ENCODE peak calls at places on chromosomes 3 and 15, in six cellular contexts. M, I, L, T, U and P are unnamed samples.

GRCh38 chr3:156677536-156677935 is 3.1 kb downstream of the TIPARP start:
- DNase-seq in M (no peak), I (no peak), L (no peak), T (no peak), U (no peak), P (no peak)

GRCh38 chr15:60353245-60353940 is 44.4 kb downstream of the ANXA2 start:
- DNase-seq in M (no peak), I (no peak), L (no peak), T (no peak), U (no peak), P (no peak)

GRCh38 chr3:69085543-69086132 is 901 bp downstream of the ARL6IP5 start:
- DNase-seq in M (no peak), I (peak), L (peak), T (no peak), U (peak), P (peak)

GRCh38 chr15:27549796-27550195 is 549.3 kb downstream of the OCA2 start:
- DNase-seq in M (no peak), I (no peak), L (no peak), T (no peak), U (no peak), P (no peak)

GRCh38 chr3:25403890-25404460 is 24.1 kb upstream of the RARB start:
- DNase-seq in M (no peak), I (no peak), L (no peak), T (no peak), U (no peak), P (no peak)

GRCh38 chr15:75647370-75648155 is at the start of gene SNX33:
- DNase-seq in M (no peak), I (peak), L (peak), T (no peak), U (peak), P (peak)

GRCh38 chr3:41690766-41691563 is 270.9 kb downstream of the ULK4 start:
- DNase-seq in M (no peak), I (peak), L (no peak), T (no peak), U (no peak), P (no peak)

GRCh38 chr3:129224984-129225393 is 24.4 kb upstream of the COPG1 start:
- DNase-seq in M (no peak), I (peak), L (peak), T (no peak), U (peak), P (peak)

GRCh38 chr3:136772709-136773108 is 20.5 kb upstream of the STAG1 start:
- DNase-seq in M (no peak), I (no peak), L (no peak), T (no peak), U (no peak), P (peak)

GRCh38 chr3:49123687-49124086 is 3.1 kb upstream of the USP19 start:
- DNase-seq in M (no peak), I (no peak), L (no peak), T (no peak), U (no peak), P (no peak)

GRCh38 chr3:49122022-49122421 is 1.4 kb upstream of the USP19 start:
- DNase-seq in M (no peak), I (no peak), L (no peak), T (no peak), U (no peak), P (no peak)

GRCh38 chr3:49124203-49124602 is 3.6 kb upstream of the USP19 start:
- DNase-seq in M (no peak), I (no peak), L (no peak), T (no peak), U (no peak), P (no peak)

GRCh38 chr3:49122886-49123545 is 2.4 kb upstream of the USP19 start:
- DNase-seq in M (no peak), I (no peak), L (no peak), T (no peak), U (no peak), P (no peak)

DNA sequence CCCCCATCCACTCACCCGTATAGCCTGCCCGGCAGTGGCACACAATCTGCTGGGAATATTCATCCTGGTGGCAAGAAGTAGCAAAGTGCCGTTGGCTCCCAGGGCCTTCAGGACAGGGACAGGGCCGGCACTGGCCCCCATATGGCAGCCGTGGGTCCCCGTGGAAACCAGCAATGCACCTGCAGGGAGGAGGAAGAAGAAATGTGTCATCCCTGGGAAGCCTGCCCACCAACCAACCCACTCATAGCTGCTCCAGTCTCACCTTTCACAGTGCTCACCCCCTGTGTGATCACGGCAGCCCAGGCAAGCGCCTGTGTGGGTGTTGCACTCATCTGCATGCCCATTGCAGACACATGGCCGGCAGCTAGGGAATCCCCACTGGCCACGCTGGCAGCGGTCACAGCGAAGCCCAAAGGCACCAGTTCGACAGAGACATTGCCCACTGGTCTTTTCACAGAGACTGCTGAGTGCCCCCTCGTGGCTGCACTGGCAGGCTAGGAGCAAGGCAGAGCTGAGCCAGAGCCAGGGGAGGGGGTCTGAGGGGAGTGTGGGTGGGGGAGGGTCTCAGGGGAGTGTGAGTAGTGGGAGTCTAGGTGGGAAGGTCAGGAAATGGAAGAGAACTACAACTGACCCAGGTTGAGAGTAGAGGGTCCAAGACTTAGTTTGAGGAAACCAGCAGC is 4.5 kb upstream of the USP19 start:
- DNase-seq in M (no peak), I (no peak), L (no peak), T (no peak), U (no peak), P (no peak)
- TF ChIP-seq CTCF in M (no peak), I (no peak), L (no peak), T (no peak), U (no peak), P (no peak)

GRCh38 chr15:51183076-51183475 is 88.4 kb upstream of the TNFAIP8L3 start:
- DNase-seq in M (no peak), I (no peak), L (no peak), T (no peak), U (no peak), P (no peak)

GRCh38 chr15:51181905-51182304 is 87.2 kb upstream of the TNFAIP8L3 start:
- DNase-seq in M (no peak), I (no peak), L (no peak), T (no peak), U (no peak), P (no peak)

GRCh38 chr15:51180534-51180933 is 85.8 kb upstream of the TNFAIP8L3 start:
- DNase-seq in M (no peak), I (no peak), L (no peak), T (no peak), U (no peak), P (no peak)

GRCh38 chr15:51180009-51180408 is 85.3 kb upstream of the TNFAIP8L3 start:
- DNase-seq in M (no peak), I (no peak), L (no peak), T (no peak), U (no peak), P (no peak)

DNA sequence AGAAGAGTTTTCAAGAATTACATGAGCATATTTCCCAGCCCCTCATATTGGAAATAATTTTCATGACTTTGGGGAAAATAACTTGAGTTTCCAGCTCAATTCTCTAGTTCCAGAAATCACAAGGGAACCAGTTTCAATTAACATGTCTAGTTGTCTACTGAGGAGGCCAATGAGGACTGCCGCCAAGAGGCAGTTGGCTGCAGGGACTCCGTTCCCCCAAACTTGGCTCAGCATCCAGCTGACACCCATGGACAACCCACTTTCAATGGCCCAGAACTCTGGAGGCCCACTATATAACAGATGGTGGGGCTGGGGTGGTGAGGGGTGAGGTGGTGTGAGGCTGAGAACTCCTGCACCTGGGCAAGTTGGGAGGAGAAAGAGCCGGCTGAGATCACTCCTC is 86.5 kb upstream of the TNFAIP8L3 start:
- DNase-seq in M (no peak), I (no peak), L (no peak), T (no peak), U (no peak), P (no peak)
- H3K27ac ChIP-seq in M (no peak), I (no peak), L (no peak), T (no peak), U (no peak), P (no peak)

GRCh38 chr15:66851226-66852063 is 149.4 kb downstream of the SMAD6 start:
- DNase-seq in M (peak), I (peak), L (peak), T (peak), U (peak), P (peak)
- TF ChIP-seq CTCF in M (peak), I (peak), L (peak), T (peak), U (peak), P (peak)

DNA sequence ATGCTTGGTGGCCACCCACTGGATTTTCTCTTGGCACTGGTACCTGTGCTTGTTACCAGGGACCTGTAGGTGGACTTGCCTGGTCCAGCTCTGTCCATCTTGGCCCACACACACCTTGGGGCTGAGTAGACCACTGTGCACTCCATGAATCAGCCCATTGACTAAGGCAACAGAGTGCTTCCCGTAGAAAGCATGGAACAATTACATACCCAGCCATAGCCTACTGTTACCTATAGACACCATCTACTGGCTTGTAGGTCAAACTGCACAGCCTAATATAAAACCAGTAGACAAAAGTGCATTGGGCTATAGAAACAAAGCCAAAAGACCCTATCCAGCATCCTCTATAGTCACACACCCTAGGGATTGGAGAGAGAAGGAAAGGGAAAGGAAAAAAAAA is 378.9 kb downstream of the OTOL1 start:
- DNase-seq in M (no peak), I (no peak), L (no peak), T (no peak), U (no peak), P (no peak)
- H3K27ac ChIP-seq in M (no peak), I (no peak), L (no peak), T (no peak), U (no peak), P (no peak)

GRCh38 chr15:58501006-58501405 is 69.2 kb downstream of the LIPC start:
- DNase-seq in M (no peak), I (no peak), L (no peak), T (no peak), U (no peak), P (no peak)

GRCh38 chr15:58495836-58496501 is 64.2 kb downstream of the LIPC start:
- DNase-seq in M (no peak), I (no peak), L (no peak), T (no peak), U (no peak), P (no peak)

GRCh38 chr15:58497036-58497785 is 65.4 kb downstream of the LIPC start:
- DNase-seq in M (no peak), I (no peak), L (no peak), T (no peak), U (no peak), P (no peak)

GRCh38 chr15:58501636-58502178 is 69.9 kb downstream of the LIPC start:
- DNase-seq in M (no peak), I (no peak), L (no peak), T (no peak), U (no peak), P (no peak)

DNA sequence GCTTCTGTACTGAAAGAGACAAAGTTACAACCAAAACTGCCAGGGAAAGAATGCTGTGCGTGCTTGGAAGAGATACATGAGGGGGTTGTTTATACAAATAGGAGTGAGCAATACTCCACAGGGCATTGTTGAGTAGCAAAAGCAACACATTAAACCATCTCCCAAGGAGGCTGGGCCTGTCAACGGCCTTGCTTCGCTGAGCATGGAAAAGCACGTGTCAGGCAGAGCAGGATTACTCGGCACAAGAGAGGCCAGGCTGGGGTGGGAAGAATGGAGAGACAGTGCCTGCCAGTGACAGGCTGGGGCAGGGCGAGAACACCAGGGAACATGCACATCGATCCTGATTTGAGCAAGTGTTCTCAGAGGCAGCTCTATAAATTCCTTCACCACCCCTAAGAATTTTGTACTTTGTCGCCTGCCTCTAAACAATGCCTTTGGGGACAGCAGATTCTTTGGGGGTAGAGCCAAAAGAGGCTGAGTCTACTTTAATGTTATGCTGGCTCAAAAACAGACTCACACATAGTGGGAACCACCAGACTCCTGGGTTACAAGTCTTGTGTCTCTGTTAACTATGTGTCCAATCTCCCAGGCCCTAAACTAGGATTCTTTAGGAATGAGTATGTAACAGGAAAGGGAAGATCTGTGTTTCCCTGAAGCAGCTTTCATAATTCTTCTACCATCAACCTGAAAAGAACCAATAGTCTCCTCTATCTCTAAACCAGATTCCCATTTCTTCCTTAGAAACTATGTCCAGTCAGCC is 67.2 kb downstream of the LIPC start:
- DNase-seq in M (no peak), I (no peak), L (no peak), T (no peak), U (no peak), P (peak)
- TF ChIP-seq CTCF in M (no peak), I (no peak), L (no peak), T (no peak), U (no peak), P (no peak)

DNA sequence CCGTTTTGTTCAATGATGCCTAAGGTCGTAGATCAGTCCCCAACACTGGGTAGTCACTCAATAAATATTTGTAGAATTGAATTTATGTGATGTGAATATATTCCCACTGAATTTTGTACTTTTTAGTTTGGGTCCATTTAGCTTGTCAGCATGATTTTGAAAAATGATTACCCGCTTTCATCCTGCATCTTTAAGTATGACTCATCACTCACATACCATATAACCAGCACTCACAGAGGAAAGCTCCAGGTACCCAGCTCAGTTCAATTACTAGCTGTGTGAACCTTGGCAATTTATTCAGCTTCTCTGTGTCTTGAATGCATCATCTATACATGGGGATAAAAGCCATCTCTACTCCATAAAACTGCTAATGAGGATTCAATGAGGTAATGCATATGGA is 2.2 kb upstream of the MLF1 start:
- DNase-seq in M (no peak), I (no peak), L (no peak), T (no peak), U (no peak), P (peak)
- H3K27ac ChIP-seq in M (no peak), I (no peak), L (no peak), T (no peak), U (no peak), P (no peak)

GRCh38 chr15:65610871-65611718 is at the start of gene INTS14:
- DNase-seq in M (peak), I (peak), L (peak), T (no peak), U (peak), P (peak)
- TF ChIP-seq CTCF in M (peak), I (peak), L (peak), T (peak), U (peak), P (peak)